ENCODE peak calls at places on chromosomes 12 and 14, in nine cellular contexts. V is tibial artery, T is HCT116, D is hepatocyte, N is AG10803, B is A549, R is esophagus squamous epithelium, J is AG09309, A is heart left ventricle. S is an unnamed sample.

GRCh38 chr14:46432516-46432915 is 219.1 kb downstream of the RPL10L start:
- DNase-seq in D (no peak), B (no peak), N (no peak), J (no peak), T (no peak), R (no peak), A (no peak), V (no peak), S (no peak)

GRCh38 chr14:32121536-32121935 is 44.4 kb downstream of the ARHGAP5 start:
- DNase-seq in A (no peak), N (no peak), V (no peak), T (no peak), R (no peak), J (no peak), B (no peak), D (no peak), S (no peak)

GRCh38 chr12:29519585-29520182 is 22.2 kb upstream of the OVCH1 start:
- DNase-seq in J (peak; percentile 24), D (peak; percentile 60), V (no peak), N (peak; percentile 49), T (peak; percentile 29), R (no peak), A (no peak), B (peak; percentile 60), S (peak; percentile 18)

GRCh38 chr12:93060666-93061413 is 131.7 kb upstream of the EEA1 start:
- DNase-seq in A (no peak), V (no peak), D (peak; percentile 67), N (peak; percentile 52), T (no peak), J (no peak), B (no peak), R (no peak), S (no peak)

GRCh38 chr12:11746024-11746771 is 96.7 kb downstream of the ETV6 start:
- DNase-seq in N (peak; percentile 32), R (no peak), T (no peak), V (no peak), B (peak; percentile 77), A (no peak), D (no peak), J (peak; percentile 81), S (no peak)

GRCh38 chr14:36162267-36162666 is 14.3 kb downstream of the PTCSC3 start:
- DNase-seq in J (no peak), A (no peak), V (no peak), D (no peak), T (no peak), N (no peak), B (no peak), R (no peak), S (no peak)

GRCh38 chr14:80798211-80798610 is 143.3 kb downstream of the CEP128 start:
- DNase-seq in T (no peak), B (no peak), D (no peak), R (no peak), J (no peak), N (no peak), A (no peak), V (no peak), S (no peak)

GRCh38 chr12:124456652-124457152 is 110.7 kb downstream of the NCOR2 start:
- DNase-seq in R (peak; percentile 66), J (no peak), V (no peak), D (no peak), A (peak; percentile 78), N (no peak), T (no peak), B (no peak), S (no peak)

GRCh38 chr14:47675489-47676300 is at the start of gene MDGA2:
- DNase-seq in V (no peak), T (no peak), B (peak; percentile 27), J (no peak), N (no peak), A (no peak), R (no peak), D (peak; percentile 51), S (no peak)

GRCh38 chr12:3200032-3200617 is 122.9 kb downstream of the TSPAN9 start:
- DNase-seq in N (peak; percentile 26), B (peak; percentile 40), J (no peak), V (no peak), A (peak; percentile 82), T (no peak), D (peak; percentile 80), R (no peak), S (peak; percentile 37)

GRCh38 chr12:3199551-3200031 is 122.4 kb downstream of the TSPAN9 start:
- DNase-seq in N (no peak), D (peak; percentile 73), J (no peak), B (peak; percentile 25), A (no peak), R (no peak), V (no peak), T (no peak), S (no peak)

GRCh38 chr12:3202734-3203446 is 125.7 kb downstream of the TSPAN9 start:
- DNase-seq in A (peak; percentile 77), N (peak; percentile 26), T (no peak), R (no peak), V (peak; percentile 53), J (no peak), B (peak; percentile 47), D (peak; percentile 60), S (no peak)

GRCh38 chr12:3201741-3202500 is 124.7 kb downstream of the TSPAN9 start:
- DNase-seq in T (no peak), J (no peak), R (no peak), N (no peak), V (no peak), B (no peak), A (peak; percentile 69), D (no peak), S (no peak)

DNA sequence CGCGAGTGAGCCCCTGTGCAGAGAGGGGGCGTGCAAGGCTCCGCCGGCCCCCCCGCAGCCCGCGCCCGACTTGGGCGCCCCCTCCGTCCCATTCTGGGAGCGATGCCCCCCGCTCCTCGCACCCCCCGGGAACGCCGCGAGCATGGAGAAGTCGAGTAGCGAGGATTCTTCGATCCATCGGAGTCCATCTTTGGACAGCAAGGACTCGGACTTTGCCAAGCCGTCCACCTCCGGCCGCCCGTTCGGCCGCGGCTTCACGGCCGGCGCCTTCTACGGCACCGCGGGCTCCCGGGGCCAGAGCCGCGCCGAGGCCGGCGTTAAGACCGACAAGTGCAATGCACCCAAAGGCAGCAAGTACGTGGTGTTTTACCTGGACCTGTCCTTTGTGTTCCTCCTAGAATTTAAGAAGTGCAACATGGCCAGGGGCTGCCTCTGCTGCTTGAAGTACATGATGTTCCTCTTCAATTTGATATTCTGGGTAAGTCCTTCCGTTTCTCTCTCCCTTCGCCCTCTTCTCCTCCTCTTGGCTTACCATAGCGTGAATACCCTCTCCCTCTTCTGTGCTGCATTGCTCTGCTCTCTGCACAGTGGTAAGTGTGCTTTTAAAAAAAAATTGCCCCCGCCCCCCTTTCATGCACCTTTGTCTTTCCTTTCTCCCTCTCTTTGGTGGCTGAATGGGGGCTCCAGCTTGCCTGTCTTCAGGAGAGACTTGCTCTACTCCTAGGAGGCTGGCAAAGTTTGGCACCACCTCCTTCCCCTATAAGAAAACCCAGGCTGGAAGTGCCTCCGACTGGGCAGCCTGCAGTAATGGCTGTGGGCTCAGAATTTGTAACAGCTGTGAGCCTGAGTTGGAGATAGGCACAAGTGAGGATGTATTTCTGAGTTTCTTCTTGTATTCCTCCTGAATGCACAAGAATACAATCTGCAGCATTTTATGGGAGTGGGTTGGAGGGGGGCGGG is 123.9 kb downstream of the TSPAN9 start:
- DNase-seq in D (no peak), T (no peak), N (no peak), V (no peak), B (no peak), J (no peak), R (no peak), A (no peak), S (no peak)
- H3K4me3 ChIP-seq in D (peak overlapping the region; percentile 63), T (no peak overlapping the region), N (peak overlapping the region; percentile 35), V (peak overlapping the region; percentile 50), B (peak overlapping the region; percentile 61), J (peak overlapping the region; percentile 23), R (peak overlapping the region; percentile 35), A (peak overlapping the region; percentile 66), S (peak overlapping the region; percentile 54)

GRCh38 chr12:57983150-57983857 is 41.9 kb downstream of the ATP23 start:
- DNase-seq in R (no peak), D (peak; percentile 64), J (peak; percentile 21), N (peak; percentile 63), A (no peak), V (no peak), T (peak; percentile 42), B (peak; percentile 68), S (peak; percentile 42)
- TF ChIP-seq CTCF in R (peak; percentile 67), D (peak; percentile 89), J (peak; percentile 64), N (peak; percentile 86), A (peak; percentile 62), V (peak; percentile 37), T (peak; percentile 77), B (peak; percentile 90), S (peak; percentile 70)

GRCh38 chr12:47362131-47362686 is 282.4 kb upstream of the AMIGO2 start:
- DNase-seq in N (no peak), R (no peak), T (no peak), V (no peak), B (no peak), J (no peak), A (no peak), D (no peak), S (peak; percentile 56)

GRCh38 chr12:47360771-47361388 is 281.1 kb upstream of the AMIGO2 start:
- DNase-seq in A (no peak), D (no peak), N (no peak), B (no peak), T (no peak), V (no peak), J (no peak), R (no peak), S (no peak)

GRCh38 chr12:47364251-47364650 is 284.5 kb upstream of the AMIGO2 start:
- DNase-seq in R (no peak), B (no peak), N (no peak), J (no peak), T (no peak), A (no peak), V (no peak), D (no peak), S (no peak)

GRCh38 chr12:47366203-47366978 is 286.6 kb upstream of the AMIGO2 start:
- DNase-seq in D (no peak), V (no peak), J (no peak), R (no peak), N (peak; percentile 36), B (no peak), A (no peak), T (no peak), S (no peak)

GRCh38 chr12:47361389-47362031 is 281.8 kb upstream of the AMIGO2 start:
- DNase-seq in V (no peak), T (no peak), A (no peak), N (no peak), D (no peak), J (no peak), B (peak; percentile 40), R (peak; percentile 12), S (no peak)
- H3K4me3 ChIP-seq in V (no peak overlapping the region), T (no peak overlapping the region), A (no peak overlapping the region), N (no peak overlapping the region), D (no peak overlapping the region), J (no peak overlapping the region), B (no peak overlapping the region), R (no peak overlapping the region), S (no peak overlapping the region)

GRCh38 chr12:119644930-119645329 is 23.0 kb upstream of the PRKAB1 start:
- DNase-seq in A (no peak), J (no peak), R (no peak), N (no peak), V (no peak), D (no peak), B (no peak), T (no peak), S (no peak)
- TF ChIP-seq CTCF in A (no peak), J (no peak), R (no peak), N (no peak), V (no peak), D (no peak), B (no peak), T (no peak), S (no peak)